ENCODE peak calls at places on chromosomes 11 and 22, in five cellular contexts. G, Y, N, P and Q are unnamed samples.

GRCh38 chr11:102703826-102704493 is 1.6 kb downstream of the MMP27 start:
- ATAC-seq in G (no peak), Y (no peak), P (no peak), N (no peak), Q (no peak)

GRCh38 chr22:42401562-42402334 is 30.5 kb downstream of the NFAM1 start:
- ATAC-seq in G (no peak), Y (no peak), N (no peak), P (no peak), Q (no peak)

GRCh38 chr11:127013550-127013949 is 13.0 kb upstream of the KIRREL3 start:
- ATAC-seq in N (no peak), G (no peak), Y (no peak), P (no peak), Q (no peak)

GRCh38 chr22:35587447-35587870 is 29.7 kb downstream of the MB start:
- ATAC-seq in P (no peak), Y (no peak), G (peak; percentile 38), N (peak; percentile 61), Q (peak; percentile 29)

GRCh38 chr11:74009675-74010305 is 905 bp upstream of the UCP3 start:
- ATAC-seq in N (no peak), Y (no peak), G (no peak), P (no peak), Q (no peak)

GRCh38 chr22:43743929-43744643 is 68.0 kb downstream of the EFCAB6 start:
- ATAC-seq in G (no peak), N (no peak), P (no peak), Y (no peak), Q (no peak)

GRCh38 chr11:74366576-74366975 is 31.7 kb downstream of the PGM2L1 start:
- ATAC-seq in G (no peak), P (no peak), Y (no peak), N (no peak), Q (no peak)

GRCh38 chr22:50361688-50362087 is 18.6 kb downstream of the PPP6R2 start:
- ATAC-seq in N (no peak), Y (no peak), G (no peak), P (peak; percentile 80), Q (no peak)

GRCh38 chr11:64765291-64765803 is 5.6 kb upstream of the PYGM start:
- ATAC-seq in Y (no peak), G (no peak), P (no peak), N (no peak), Q (no peak)

GRCh38 chr11:1298695-1299492 is 10.5 kb downstream of the TOLLIP start:
- ATAC-seq in N (peak; percentile 78), P (no peak), Y (peak; percentile 69), G (peak; percentile 86), Q (peak; percentile 96)

GRCh38 chr11:99534812-99535211 is 514.1 kb downstream of the CNTN5 start:
- ATAC-seq in N (no peak), G (no peak), P (no peak), Y (peak; percentile 83), Q (no peak)

GRCh38 chr22:23301591-23301990 is 121.3 kb downstream of the BCR start:
- ATAC-seq in N (no peak), P (no peak), G (no peak), Y (no peak), Q (no peak)
- H3K36me3 ChIP-seq in N (peaks cover 2% of the 10 kb centered on the region), P (peaks cover 18% of the 10 kb centered on the region), G (no peaks in the 10 kb centered on the region), Y (no peaks in the 10 kb centered on the region), Q (no peaks in the 10 kb centered on the region)

DNA sequence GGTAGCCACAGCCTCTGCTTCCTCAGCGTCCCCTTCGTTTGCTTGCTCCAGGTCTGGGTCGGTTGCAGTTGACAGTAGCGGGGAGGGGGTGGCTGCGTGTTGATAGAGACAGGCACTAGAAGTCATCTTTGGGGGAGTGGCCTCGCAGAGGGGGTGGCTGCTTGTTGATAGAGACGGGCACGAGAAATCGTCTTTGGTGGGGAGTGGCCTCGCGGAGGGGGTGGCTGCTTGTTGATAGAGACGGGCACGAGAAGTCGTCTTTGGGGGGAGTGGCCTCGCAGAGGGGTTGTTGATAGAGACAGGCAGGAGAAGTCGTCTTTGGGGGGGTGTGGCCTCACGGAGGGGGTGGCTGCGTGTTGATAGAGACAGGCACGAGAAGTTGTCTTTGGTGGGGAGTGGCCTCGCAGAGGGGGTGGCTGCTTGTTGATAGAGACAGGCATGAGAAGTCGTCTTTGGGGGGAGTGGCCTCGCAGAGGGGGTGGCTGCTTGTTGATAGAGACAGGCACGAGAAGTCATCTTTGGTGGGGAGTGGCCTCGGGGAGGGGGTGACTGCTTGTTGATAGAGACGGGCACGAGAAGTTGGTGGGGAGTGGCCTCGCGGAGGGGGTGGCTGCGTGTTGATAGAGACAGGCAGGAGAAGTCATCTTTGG is 328.3 kb downstream of the TBC1D22A start:
- ATAC-seq in Y (no peak), N (no peak), P (no peak), G (no peak), Q (no peak)
- H3K4me3 ChIP-seq in Y (no peak overlapping the region), N (no peak overlapping the region), P (peak overlapping the region; percentile 26), G (no peak overlapping the region), Q (peak overlapping the region; percentile 35)

DNA sequence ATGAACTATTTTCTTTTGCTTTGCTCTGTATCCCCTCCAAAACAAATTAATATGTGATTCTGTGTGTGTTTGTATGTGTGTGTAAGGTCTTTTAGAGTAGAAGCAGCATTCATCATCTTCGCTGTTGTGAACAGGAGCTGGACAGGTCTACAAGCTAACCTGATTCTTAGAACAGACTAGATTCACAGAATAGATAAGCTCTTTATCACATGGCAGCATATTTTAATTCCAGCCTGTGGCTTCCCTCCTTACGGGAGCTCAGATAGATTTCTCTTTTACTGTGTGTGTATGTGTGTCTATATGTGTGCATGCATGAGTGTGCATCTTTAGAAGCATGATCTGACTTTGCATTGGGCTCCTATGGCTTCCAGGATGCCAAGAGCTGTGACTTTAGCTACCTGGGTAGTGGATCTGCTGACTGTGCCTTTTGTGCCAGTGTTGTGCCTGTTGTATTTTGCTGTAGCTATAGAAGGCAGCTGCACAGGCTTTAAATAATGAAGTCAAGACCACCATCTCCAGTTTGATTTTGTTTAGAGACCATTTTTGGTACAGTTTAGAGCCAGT is 44.2 kb downstream of the ZNRF3 start:
- ATAC-seq in P (no peak), N (no peak), G (no peak), Y (no peak), Q (no peak)
- H3K36me3 ChIP-seq in P (no peaks in the 10 kb centered on the region), N (no peaks in the 10 kb centered on the region), G (no peaks in the 10 kb centered on the region), Y (no peaks in the 10 kb centered on the region), Q (no peaks in the 10 kb centered on the region)

GRCh38 chr22:19693581-19693980 is 20.7 kb upstream of the SEPTIN5 start:
- ATAC-seq in G (no peak), Y (no peak), P (no peak), N (no peak), Q (no peak)

GRCh38 chr22:19689408-19689807 is 24.9 kb upstream of the SEPTIN5 start:
- ATAC-seq in G (no peak), P (no peak), Y (no peak), N (no peak), Q (no peak)

GRCh38 chr22:19688301-19689290 is 25.7 kb upstream of the SEPTIN5 start:
- ATAC-seq in Y (no peak), N (no peak), G (no peak), P (no peak), Q (no peak)

GRCh38 chr22:19691721-19692341 is 22.5 kb upstream of the SEPTIN5 start:
- ATAC-seq in Y (peak; percentile 61), N (peak; percentile 15), G (no peak), P (no peak), Q (peak; percentile 67)

GRCh38 chr22:19691007-19691720 is 23.1 kb upstream of the SEPTIN5 start:
- ATAC-seq in P (no peak), N (no peak), G (no peak), Y (no peak), Q (no peak)
- H3K4me3 ChIP-seq in P (no peak overlapping the region), N (no peak overlapping the region), G (no peak overlapping the region), Y (peak overlapping the region; percentile 10), Q (no peak overlapping the region)

GRCh38 chr11:86021390-86021789 is 47.5 kb downstream of the PICALM start:
- ATAC-seq in N (no peak), Y (no peak), P (no peak), G (no peak), Q (no peak)
- H3K36me3 ChIP-seq in N (peaks cover 11% of the 10 kb centered on the region), Y (peaks cover 10% of the 10 kb centered on the region), P (peaks cover 71% of the 10 kb centered on the region), G (peaks cover 33% of the 10 kb centered on the region), Q (peaks cover 72% of the 10 kb centered on the region)

GRCh38 chr11:132024587-132025295 is 654.3 kb downstream of the NTM start:
- ATAC-seq in Y (peak; percentile 95), P (no peak), G (no peak), N (no peak), Q (no peak)
- H3K4me3 ChIP-seq in Y (no peak overlapping the region), P (no peak overlapping the region), G (no peak overlapping the region), N (no peak overlapping the region), Q (no peak overlapping the region)